ENCODE peak calls at places on chromosome 9, in six cellular contexts. Z, M, L, O, A and D are unnamed samples.

GRCh38 chr9:31612336-31613030 is 772.0 kb upstream of the ACO1 start:
- DNase-seq in Z (no peak), M (no peak), L (no peak), O (no peak), A (no peak), D (no peak)

GRCh38 chr9:82938426-82938825 is 124.5 kb downstream of the RASEF start:
- DNase-seq in Z (no peak), M (peak; percentile 16), L (no peak), O (no peak), A (no peak), D (no peak)

GRCh38 chr9:130235558-130236435 is 29.8 kb upstream of the HMCN2 start:
- DNase-seq in Z (peak; percentile 57), M (peak; percentile 47), L (peak; percentile 67), O (peak; percentile 41), A (peak; percentile 65), D (peak; percentile 39)

GRCh38 chr9:126488881-126489404 is 124.8 kb upstream of the LMX1B start:
- DNase-seq in Z (no peak), M (no peak), L (no peak), O (no peak), A (no peak), D (no peak)

GRCh38 chr9:136307215-136307750 is 3.4 kb upstream of the CCDC187 start:
- DNase-seq in Z (no peak), M (no peak), L (no peak), O (no peak), A (no peak), D (no peak)

GRCh38 chr9:105973811-105974407 is 279.6 kb downstream of the TMEM38B start:
- DNase-seq in Z (no peak), M (no peak), L (no peak), O (no peak), A (peak; percentile 18), D (peak; percentile 23)

GRCh38 chr9:70455993-70456704 is 41.7 kb upstream of the KLF9 start:
- DNase-seq in Z (peak; percentile 73), M (no peak), L (no peak), O (no peak), A (no peak), D (no peak)

GRCh38 chr9:115275753-115276152 is 157.8 kb upstream of the TNC start:
- DNase-seq in Z (no peak), M (no peak), L (no peak), O (no peak), A (no peak), D (no peak)

GRCh38 chr9:135951889-135952663 is 9.1 kb downstream of the UBAC1 start:
- DNase-seq in Z (no peak), M (no peak), L (peak; percentile 76), O (no peak), A (no peak), D (no peak)

GRCh38 chr9:125142560-125143376 is 560 bp downstream of the SCAI start:
- DNase-seq in Z (peak; percentile 13), M (no peak), L (no peak), O (no peak), A (peak; percentile 17), D (peak; percentile 16)

GRCh38 chr9:133532937-133533668 is 1.4 kb upstream of the ADAMTSL2 start:
- DNase-seq in Z (peak; percentile 72), M (peak; percentile 78), L (peak; percentile 68), O (peak; percentile 6), A (peak; percentile 54), D (peak; percentile 70)

GRCh38 chr9:84276741-84277140 is 63.8 kb downstream of the SLC28A3 start:
- DNase-seq in Z (no peak), M (no peak), L (no peak), O (no peak), A (no peak), D (no peak)

GRCh38 chr9:109232449-109232848 is 65.4 kb upstream of the FRRS1L start:
- DNase-seq in Z (no peak), M (no peak), L (no peak), O (peak; percentile 68), A (peak; percentile 91), D (no peak)

GRCh38 chr9:120569556-120569955 is 10.4 kb downstream of the CDK5RAP2 start:
- DNase-seq in Z (no peak), M (no peak), L (no peak), O (no peak), A (peak; percentile 15), D (no peak)

GRCh38 chr9:130833324-130833990 is 1.6 kb upstream of the ABL1 start:
- DNase-seq in Z (no peak), M (no peak), L (no peak), O (no peak), A (no peak), D (no peak)

GRCh38 chr9:87812375-87813118 is 70.1 kb upstream of the SPATA31E1 start:
- DNase-seq in Z (no peak), M (peak; percentile 48), L (no peak), O (peak; percentile 46), A (peak; percentile 88), D (no peak)

GRCh38 chr9:88757406-88758010 is 222.5 kb downstream of the NXNL2 start:
- DNase-seq in Z (no peak), M (no peak), L (no peak), O (no peak), A (no peak), D (no peak)

GRCh38 chr9:14687042-14687719 is 6.1 kb downstream of the ZDHHC21 start:
- DNase-seq in Z (no peak), M (no peak), L (no peak), O (no peak), A (peak; percentile 80), D (no peak)

GRCh38 chr9:72396247-72397091 is 31.5 kb upstream of the ZFAND5 start:
- DNase-seq in Z (peak; percentile 15), M (peak; percentile 73), L (no peak), O (peak; percentile 88), A (peak; percentile 53), D (no peak)

GRCh38 chr9:121285835-121286687 is 18.1 kb downstream of the GSN start:
- DNase-seq in Z (peak; percentile 58), M (peak; percentile 83), L (peak; percentile 68), O (peak; percentile 47), A (peak; percentile 86), D (no peak)

GRCh38 chr9:33465596-33466564 is 7.8 kb downstream of the NOL6 start:
- DNase-seq in Z (peak; percentile 12), M (no peak), L (no peak), O (no peak), A (no peak), D (no peak)

GRCh38 chr9:96113045-96113444 is 188.9 kb downstream of the HSD17B3 start:
- DNase-seq in Z (no peak), M (peak; percentile 13), L (no peak), O (no peak), A (no peak), D (no peak)

GRCh38 chr9:116000748-116001329 is 152.8 kb upstream of the PAPPA start:
- DNase-seq in Z (peak; percentile 40), M (peak; percentile 60), L (no peak), O (peak; percentile 27), A (peak; percentile 29), D (peak; percentile 8)

GRCh38 chr9:16515879-16516289 is 354.6 kb downstream of the BNC2 start:
- DNase-seq in Z (no peak), M (peak; percentile 26), L (no peak), O (no peak), A (peak; percentile 79), D (peak; percentile 83)

GRCh38 chr9:38037981-38038306 is 31.1 kb downstream of the SHB start:
- DNase-seq in Z (no peak), M (no peak), L (no peak), O (no peak), A (no peak), D (no peak)

GRCh38 chr9:134477342-134477925 is 151.2 kb downstream of the RXRA start:
- DNase-seq in Z (no peak), M (no peak), L (no peak), O (no peak), A (no peak), D (no peak)

GRCh38 chr9:126329476-126330275 is 3.0 kb downstream of the MVB12B start:
- DNase-seq in Z (no peak), M (no peak), L (peak; percentile 72), O (no peak), A (no peak), D (no peak)

GRCh38 chr9:63816742-63817621 is 1468.0 kb downstream of the FOXD4L5 start:
- DNase-seq in Z (peak; percentile 84), M (peak; percentile 52), L (peak; percentile 60), O (no peak), A (peak; percentile 92), D (peak; percentile 97)
- H3K9me3 ChIP-seq in Z (no peaks in the 10 kb centered on the region), M (peaks cover 3% of the 10 kb centered on the region), L (no peaks in the 10 kb centered on the region), O (no peaks in the 10 kb centered on the region), A (no peaks in the 10 kb centered on the region), D (no peaks in the 10 kb centered on the region)

GRCh38 chr9:111825468-111826145 is 30.9 kb upstream of the SHOC1 start:
- DNase-seq in Z (no peak), M (no peak), L (no peak), O (no peak), A (peak; percentile 63), D (no peak)
- H3K4me1 ChIP-seq in Z (no peaks in the 10 kb centered on the region), M (peaks cover 5% of the 10 kb centered on the region), L (no peaks in the 10 kb centered on the region), O (no peaks in the 10 kb centered on the region), A (peaks cover 3% of the 10 kb centered on the region), D (no peaks in the 10 kb centered on the region)

GRCh38 chr9:128995791-128996190 is 32.3 kb downstream of the SH3GLB2 start:
- DNase-seq in Z (no peak), M (no peak), L (no peak), O (no peak), A (no peak), D (no peak)
- H3K9me3 ChIP-seq in Z (no peaks in the 10 kb centered on the region), M (no peaks in the 10 kb centered on the region), L (no peaks in the 10 kb centered on the region), O (no peaks in the 10 kb centered on the region), A (no peaks in the 10 kb centered on the region), D (no peaks in the 10 kb centered on the region)

GRCh38 chr9:127549218-127549617 is 62.9 kb upstream of the STXBP1 start:
- DNase-seq in Z (no peak), M (no peak), L (no peak), O (no peak), A (no peak), D (no peak)

GRCh38 chr9:127550751-127551150 is 61.3 kb upstream of the STXBP1 start:
- DNase-seq in Z (peak; percentile 53), M (no peak), L (no peak), O (no peak), A (no peak), D (no peak)

GRCh38 chr9:127548352-127548878 is 63.7 kb upstream of the STXBP1 start:
- DNase-seq in Z (no peak), M (no peak), L (no peak), O (no peak), A (no peak), D (no peak)

GRCh38 chr9:127549771-127550170 is 62.3 kb upstream of the STXBP1 start:
- DNase-seq in Z (no peak), M (no peak), L (no peak), O (no peak), A (no peak), D (no peak)

DNA sequence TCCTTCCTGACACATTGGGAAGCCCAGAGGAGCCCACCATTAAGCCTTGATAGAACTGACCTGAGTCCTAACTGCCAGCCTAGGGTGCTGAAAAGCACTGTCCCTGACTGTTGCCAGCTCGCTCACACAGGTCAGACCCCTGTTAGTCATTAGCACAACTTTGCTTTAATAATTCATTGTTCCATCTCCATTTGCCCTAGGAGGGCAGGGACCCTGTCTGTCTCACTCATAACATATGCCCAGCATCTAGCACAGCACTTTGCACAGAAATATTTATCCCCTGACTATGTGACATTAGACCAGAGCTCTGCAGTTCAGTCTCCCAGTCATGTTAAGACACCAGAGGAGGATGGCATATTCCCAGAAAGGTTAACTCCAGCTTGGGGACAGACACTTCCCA is 61.8 kb upstream of the STXBP1 start:
- DNase-seq in Z (no peak), M (no peak), L (no peak), O (no peak), A (no peak), D (no peak)
- H3K4me1 ChIP-seq in Z (peaks cover 95% of the 10 kb centered on the region), M (peaks cover 78% of the 10 kb centered on the region), L (no peaks in the 10 kb centered on the region), O (peaks cover 3% of the 10 kb centered on the region), A (peaks cover 43% of the 10 kb centered on the region), D (peaks cover 11% of the 10 kb centered on the region)